ENCODE peak calls at places on chromosomes 11 and 22, in ten cellular contexts. X, Y, O, D, G, Z, A, H, C and I are unnamed samples.

GRCh38 chr11:85815186-85815911 is 4.4 kb upstream of the SYTL2 start:
- DNase-seq in D (no peak), C (peak), X (no peak), G (peak), A (no peak), O (peak), H (no peak), Z (no peak), Y (no peak), I (no peak)

GRCh38 chr11:17403977-17404759 is 15.7 kb upstream of the KCNJ11 start:
- DNase-seq in Y (no peak), A (no peak), D (no peak), H (no peak), C (peak), G (peak), O (peak), X (no peak), Z (no peak), I (peak)

GRCh38 chr11:79342686-79343085 is 98.1 kb downstream of the TENM4 start:
- DNase-seq in D (no peak), X (no peak), A (no peak), O (no peak), H (no peak), Z (no peak), G (no peak), Y (no peak), C (no peak), I (no peak)

GRCh38 chr11:73229321-73230275 is 11.5 kb downstream of the P2RY2 start:
- DNase-seq in H (no peak), X (no peak), G (no peak), A (peak), O (no peak), Z (no peak), C (no peak), D (no peak), Y (no peak), I (no peak)

GRCh38 chr11:105582497-105582896 is 27.4 kb upstream of the GRIA4 start:
- DNase-seq in Z (no peak), D (no peak), Y (no peak), X (no peak), C (no peak), A (no peak), H (no peak), G (no peak), O (peak), I (no peak)

GRCh38 chr22:45877651-45878050 is 99.3 kb downstream of the WNT7B start:
- DNase-seq in X (no peak), O (no peak), Z (no peak), Y (no peak), H (peak), G (no peak), D (no peak), A (no peak), C (no peak), I (no peak)

GRCh38 chr22:45442120-45442519 is 28.6 kb downstream of the RIBC2 start:
- DNase-seq in Y (no peak), H (no peak), Z (no peak), A (no peak), G (no peak), D (no peak), X (no peak), O (no peak), C (no peak), I (no peak)

GRCh38 chr11:131370090-131370751 is at the start of gene NTM:
- DNase-seq in A (no peak), H (peak), Z (peak), O (no peak), C (peak), D (no peak), X (peak), Y (no peak), G (peak), I (peak)

GRCh38 chr11:122882809-122883681 is 486 bp downstream of the JHY start:
- DNase-seq in Y (peak), Z (peak), X (peak), O (peak), D (no peak), A (peak), H (peak), C (peak), G (no peak), I (no peak)

GRCh38 chr11:99325807-99326206 is 305.1 kb downstream of the CNTN5 start:
- DNase-seq in C (peak), Y (peak), Z (no peak), O (peak), H (no peak), A (no peak), D (peak), G (peak), X (no peak), I (no peak)

GRCh38 chr22:24500251-24500820 is 5.2 kb downstream of the UPB1 start:
- DNase-seq in G (no peak), A (no peak), D (no peak), Z (no peak), X (no peak), H (no peak), C (no peak), O (no peak), Y (no peak), I (no peak)

GRCh38 chr11:20596629-20597129 is 2.7 kb upstream of the SLC6A5 start:
- DNase-seq in O (no peak), C (no peak), G (no peak), A (no peak), Y (no peak), H (no peak), D (no peak), X (peak), Z (no peak), I (no peak)

GRCh38 chr11:113885897-113886296 is 10.5 kb upstream of the USP28 start:
- DNase-seq in O (no peak), C (no peak), X (no peak), A (no peak), H (no peak), D (no peak), Y (no peak), G (no peak), Z (no peak), I (no peak)

GRCh38 chr22:39896313-39896996 is 2.9 kb upstream of the ENTHD1 start:
- DNase-seq in D (no peak), G (no peak), H (no peak), Y (no peak), C (no peak), Z (no peak), O (no peak), X (no peak), A (no peak), I (no peak)

GRCh38 chr22:31081963-31082605 is 966 bp downstream of the SMTN start:
- DNase-seq in Z (peak), G (peak), O (peak), X (no peak), H (no peak), D (no peak), A (peak), Y (no peak), C (peak), I (no peak)

GRCh38 chr22:49726701-49727101 is 101.0 kb downstream of the BRD1 start:
- DNase-seq in H (no peak), C (no peak), O (no peak), Z (no peak), A (no peak), X (no peak), G (no peak), D (no peak), Y (no peak), I (no peak)

GRCh38 chr22:36757608-36758220 is 18.2 kb downstream of the IFT27 start:
- DNase-seq in C (peak), Z (peak), H (peak), Y (peak), G (peak), O (peak), X (peak), A (peak), D (peak), I (no peak)

GRCh38 chr11:26837154-26837553 is 115.3 kb upstream of the SLC5A12 start:
- DNase-seq in X (no peak), Z (no peak), H (no peak), A (no peak), C (no peak), O (no peak), D (no peak), G (no peak), Y (no peak), I (peak)

DNA sequence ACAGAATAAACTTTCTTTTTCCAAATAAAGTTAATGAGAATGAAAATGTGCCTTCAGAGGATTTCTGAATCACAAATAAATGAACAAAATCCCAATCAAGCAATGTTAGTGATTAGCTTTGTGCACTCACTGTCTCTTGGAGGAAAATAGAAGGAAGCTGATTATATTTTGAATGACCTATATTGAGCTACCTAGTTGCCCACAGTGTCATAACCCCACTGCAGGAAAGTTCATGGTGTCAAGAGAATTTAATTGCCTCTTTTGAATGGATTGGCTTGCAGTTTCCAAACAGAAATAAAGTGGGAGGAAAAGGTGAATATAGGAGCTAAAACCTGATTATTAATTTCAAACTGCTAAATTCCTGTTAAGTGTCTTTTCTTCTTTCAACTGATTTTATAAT is 515.9 kb downstream of the JRKL start:
- DNase-seq in G (no peak), D (no peak), O (no peak), Z (no peak), H (no peak), X (no peak), C (no peak), Y (no peak), A (no peak), I (no peak)
- H3K4me3 ChIP-seq in G (no peak), D (no peak), O (no peak), Z (no peak), H (no peak), X (no peak), C (no peak), Y (no peak), A (no peak), I (no peak)

GRCh38 chr11:116193321-116194114 is 579.3 kb downstream of the BUD13 start:
- DNase-seq in H (no peak), Y (no peak), G (peak), D (no peak), Z (peak), A (no peak), O (peak), C (peak), X (peak), I (peak)
- TF ChIP-seq CTCF in H (no peak), Y (no peak), G (peak), D (no peak), Z (no peak), A (no peak), O (peak), C (peak), X (no peak), I (peak)

DNA sequence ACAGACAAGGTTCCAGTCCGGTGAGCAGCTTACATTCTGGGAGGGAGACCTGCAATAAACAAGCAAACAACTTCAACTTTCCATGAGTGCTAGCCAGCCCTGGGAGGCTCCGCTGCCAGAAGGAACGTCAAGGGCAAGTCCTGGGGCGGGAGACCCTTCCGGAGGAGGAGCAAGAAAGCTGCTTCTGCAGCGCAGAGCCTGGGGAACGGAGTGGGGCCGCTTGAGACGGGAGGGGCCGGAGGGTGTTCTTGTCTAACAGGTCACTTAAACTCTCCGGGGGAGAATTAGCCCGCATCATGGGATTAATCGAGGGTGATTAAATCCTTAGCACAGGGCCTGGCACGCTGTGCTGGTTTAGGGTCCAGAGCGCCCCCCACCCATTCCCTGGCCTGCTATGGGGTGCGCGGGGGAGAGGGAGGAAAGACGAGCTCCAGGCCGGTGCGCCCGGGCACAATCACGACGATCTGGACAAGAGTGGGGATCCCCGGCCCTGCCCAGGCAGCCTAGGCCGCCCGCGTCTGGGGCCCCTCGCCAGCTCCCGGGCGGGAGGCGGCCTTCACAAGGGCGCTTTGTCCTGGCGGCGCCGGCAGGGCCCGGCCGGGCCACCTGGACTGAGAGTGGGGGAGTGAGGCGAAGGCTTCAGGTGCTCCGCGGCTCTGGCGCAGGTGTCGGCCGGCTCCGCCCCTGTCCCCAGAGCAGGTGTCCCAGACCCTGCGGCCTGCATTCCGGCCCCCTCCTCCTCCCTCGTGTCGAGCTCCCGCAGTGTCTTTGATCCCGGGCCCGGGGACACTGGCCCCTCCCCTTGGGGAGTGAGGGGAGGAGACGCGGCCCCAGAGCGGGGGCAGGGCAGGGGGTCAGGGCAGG is 663 bp upstream of the LARGE2 start:
- DNase-seq in C (no peak), X (peak), A (peak), D (no peak), O (no peak), Z (peak), Y (no peak), H (no peak), G (no peak), I (no peak)
- H3K4me3 ChIP-seq in C (no peak), X (peak), A (peak), D (peak), O (no peak), Z (peak), Y (no peak), H (peak), G (no peak), I (peak)

GRCh38 chr11:75402002-75402773 is 2.9 kb downstream of the RPS3 start:
- DNase-seq in A (no peak), Y (no peak), C (no peak), Z (no peak), G (no peak), D (no peak), X (no peak), H (no peak), O (no peak), I (no peak)
- TF ChIP-seq CTCF in A (no peak), Y (no peak), C (no peak), Z (no peak), G (no peak), D (no peak), X (no peak), H (no peak), O (no peak), I (peak)

GRCh38 chr22:23105304-23105703 is 35.0 kb downstream of the GNAZ start:
- DNase-seq in A (no peak), O (no peak), H (no peak), G (no peak), D (no peak), X (no peak), C (no peak), Z (no peak), Y (no peak), I (no peak)

GRCh38 chr22:23103199-23103954 is 33.1 kb downstream of the GNAZ start:
- DNase-seq in Y (no peak), Z (no peak), D (no peak), G (no peak), X (no peak), H (no peak), C (no peak), O (no peak), A (no peak), I (no peak)

GRCh38 chr22:23105919-23106853 is 35.6 kb downstream of the RSPH14 start:
- DNase-seq in D (no peak), G (no peak), Z (no peak), Y (no peak), H (no peak), A (no peak), O (no peak), X (no peak), C (no peak), I (no peak)

GRCh38 chr22:23102776-23103175 is 32.5 kb downstream of the GNAZ start:
- DNase-seq in Y (no peak), G (no peak), Z (no peak), X (no peak), C (no peak), D (no peak), H (no peak), A (no peak), O (no peak), I (no peak)

DNA sequence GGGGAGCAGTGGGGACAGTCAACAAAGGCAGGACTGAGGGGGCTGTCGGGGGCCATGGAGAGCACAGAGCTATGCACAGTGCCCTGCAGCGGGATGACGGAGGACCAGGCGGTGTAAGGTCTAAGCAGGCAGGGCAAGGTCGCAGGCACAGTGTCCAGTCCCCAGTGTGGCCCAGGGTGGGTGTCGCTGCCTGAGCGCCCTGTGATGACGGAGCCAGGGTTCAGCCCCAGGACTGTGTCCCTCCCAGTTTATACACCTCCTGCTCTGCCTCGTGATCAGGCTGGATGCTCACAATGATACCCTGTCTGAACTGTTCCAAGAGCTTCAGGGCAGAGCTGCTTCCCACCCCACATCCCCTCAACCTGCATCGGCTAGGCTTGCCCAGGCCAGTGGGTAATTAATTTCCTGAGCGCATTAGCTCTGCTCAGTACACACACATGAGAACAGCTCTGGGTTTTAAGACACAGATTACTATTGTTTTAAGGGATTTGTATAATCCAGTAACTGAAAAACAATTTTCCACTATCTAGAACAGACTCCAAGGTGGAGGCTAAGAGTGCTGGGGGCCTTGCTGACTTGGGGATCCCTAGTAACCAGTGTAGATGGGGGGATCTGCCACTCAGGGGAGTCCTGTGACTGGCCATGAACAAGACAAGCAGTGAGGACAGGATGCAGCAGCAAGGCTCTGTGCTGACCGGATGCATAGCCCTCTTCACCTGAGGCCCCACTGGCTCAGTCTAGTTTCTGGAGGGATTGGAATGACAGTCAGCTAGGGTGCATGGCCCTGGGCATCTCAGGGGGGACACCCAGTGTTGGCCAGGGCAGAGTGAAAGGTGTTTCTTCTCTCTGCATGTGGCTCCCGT is 34.0 kb downstream of the GNAZ start:
- DNase-seq in X (no peak), O (no peak), G (no peak), Y (no peak), C (no peak), H (no peak), Z (no peak), A (no peak), D (no peak), I (no peak)
- H3K4me3 ChIP-seq in X (no peak), O (no peak), G (no peak), Y (no peak), C (no peak), H (no peak), Z (no peak), A (no peak), D (no peak), I (no peak)

GRCh38 chr11:78314753-78315152 is 102.9 kb downstream of the GAB2 start:
- DNase-seq in C (no peak), G (no peak), D (no peak), A (no peak), H (no peak), X (no peak), Z (no peak), Y (no peak), O (no peak), I (no peak)

GRCh38 chr11:78310500-78310909 is 107.1 kb downstream of the GAB2 start:
- DNase-seq in X (no peak), G (peak), H (peak), C (peak), Y (no peak), D (no peak), O (peak), A (no peak), Z (no peak), I (no peak)

GRCh38 chr11:78313181-78313788 is 104.3 kb downstream of the GAB2 start:
- DNase-seq in X (no peak), C (peak), O (peak), H (peak), G (peak), A (no peak), D (peak), Z (peak), Y (no peak), I (peak)

GRCh38 chr11:78313898-78314297 is 103.7 kb downstream of the GAB2 start:
- DNase-seq in Z (no peak), G (no peak), D (no peak), O (no peak), Y (peak), A (no peak), H (no peak), C (peak), X (no peak), I (no peak)

GRCh38 chr11:78312712-78313111 is 104.9 kb downstream of the GAB2 start:
- DNase-seq in X (no peak), G (no peak), C (no peak), H (no peak), A (no peak), D (no peak), Y (peak), Z (no peak), O (no peak), I (no peak)
- TF ChIP-seq CTCF in X (no peak), G (no peak), C (no peak), H (no peak), A (no peak), D (no peak), Y (no peak), Z (no peak), O (no peak), I (no peak)